ENCODE peak calls at places on chromosomes 13 and 19, in five cellular contexts. One of them, this sample, is unnamed.
A peak's percentile ranks its signal among the peaks of the same experiment; 100 is the strongest.

GRCh38 chr13:79679334-79679733 is 198.4 kb downstream of the NDFIP2 start:
- DNase-seq in LoVo: peak; percentile 76
- DNase-seq in left colon: peak; percentile 89
- DNase-seq in AML-193: peak; percentile 70
- DNase-seq in right lobe of liver: no peak
- DNase-seq in this sample: peak; percentile 48

GRCh38 chr19:1855040-1855827 is 7.0 kb upstream of the REXO1 start:
- DNase-seq in AML-193: peak; percentile 78
- DNase-seq in left colon: peak; percentile 94
- DNase-seq in LoVo: peak; percentile 16
- DNase-seq in right lobe of liver: peak; percentile 92
- DNase-seq in this sample: peak; percentile 60

GRCh38 chr13:80533175-80533574 is 192.2 kb upstream of the SPRY2 start:
- DNase-seq in left colon: no peak
- DNase-seq in LoVo: no peak
- DNase-seq in AML-193: no peak
- DNase-seq in right lobe of liver: no peak
- DNase-seq in this sample: no peak

GRCh38 chr13:46086421-46086922 is 18.4 kb downstream of the CPB2 start:
- DNase-seq in LoVo: no peak
- DNase-seq in AML-193: no peak
- DNase-seq in right lobe of liver: no peak
- DNase-seq in left colon: no peak
- DNase-seq in this sample: no peak

GRCh38 chr19:13574933-13575332 is 68.7 kb upstream of the CACNA1A start:
- DNase-seq in right lobe of liver: no peak
- DNase-seq in left colon: no peak
- DNase-seq in AML-193: no peak
- DNase-seq in LoVo: no peak
- DNase-seq in this sample: no peak

GRCh38 chr19:51246153-51246552 is 4.7 kb upstream of the SIGLECL1 start:
- DNase-seq in left colon: no peak
- DNase-seq in AML-193: peak; percentile 90
- DNase-seq in LoVo: no peak
- DNase-seq in right lobe of liver: no peak
- DNase-seq in this sample: no peak

GRCh38 chr13:43285891-43286602 is 262.7 kb downstream of the DNAJC15 start:
- DNase-seq in AML-193: no peak
- DNase-seq in LoVo: no peak
- DNase-seq in right lobe of liver: no peak
- DNase-seq in left colon: no peak
- DNase-seq in this sample: no peak

GRCh38 chr19:38274734-38275133 is 10.4 kb downstream of the SPINT2 start:
- DNase-seq in left colon: peak; percentile 45
- DNase-seq in right lobe of liver: no peak
- DNase-seq in LoVo: no peak
- DNase-seq in AML-193: no peak
- DNase-seq in this sample: no peak

GRCh38 chr13:48158915-48159314 is 64.0 kb upstream of the MED4 start:
- DNase-seq in right lobe of liver: no peak
- DNase-seq in LoVo: no peak
- DNase-seq in AML-193: no peak
- DNase-seq in left colon: no peak
- DNase-seq in this sample: no peak

GRCh38 chr19:43532571-43532961 is 422 bp upstream of the ZNF575 start:
- DNase-seq in left colon: peak; percentile 83
- DNase-seq in LoVo: peak; percentile 71
- DNase-seq in right lobe of liver: peak; percentile 77
- DNase-seq in AML-193: peak; percentile 73
- DNase-seq in this sample: no peak

GRCh38 chr13:39682788-39683187 is 27.3 kb downstream of the COG6 start:
- DNase-seq in AML-193: no peak
- DNase-seq in LoVo: no peak
- DNase-seq in left colon: no peak
- DNase-seq in right lobe of liver: no peak
- DNase-seq in this sample: no peak

GRCh38 chr19:35932291-35932936 is 3.8 kb upstream of the LRFN3 start:
- DNase-seq in right lobe of liver: no peak
- DNase-seq in AML-193: no peak
- DNase-seq in left colon: no peak
- DNase-seq in LoVo: no peak
- DNase-seq in this sample: no peak